ENCODE peak calls at places on chromosomes 12 and 14, in four cellular contexts. One of them, this sample, is unnamed.
A peak's percentile ranks its signal among the peaks of the same experiment; 100 is the strongest.

GRCh38 chr12:12716151-12716844 is 870 bp upstream of the CDKN1B start:
- DNase-seq in tibial artery: no peak
- DNase-seq in coronary artery: no peak
- DNase-seq in HTR-8/SVneo: no peak
- DNase-seq in this sample: no peak

GRCh38 chr14:78197088-78197487 is 26.9 kb downstream of the NRXN3 start:
- DNase-seq in tibial artery: no peak
- DNase-seq in coronary artery: no peak
- DNase-seq in HTR-8/SVneo: no peak
- DNase-seq in this sample: no peak

GRCh38 chr14:89858084-89858483 is 96.4 kb downstream of the EFCAB11 start:
- DNase-seq in tibial artery: no peak
- DNase-seq in coronary artery: no peak
- DNase-seq in HTR-8/SVneo: no peak
- DNase-seq in this sample: no peak

GRCh38 chr14:44910826-44911225 is 50.9 kb downstream of the KLHL28 start:
- DNase-seq in tibial artery: no peak
- DNase-seq in coronary artery: no peak
- DNase-seq in HTR-8/SVneo: no peak
- DNase-seq in this sample: no peak

GRCh38 chr14:89613260-89614008 is 196.4 kb upstream of the FOXN3 start:
- DNase-seq in tibial artery: no peak
- DNase-seq in coronary artery: no peak
- DNase-seq in HTR-8/SVneo: no peak
- DNase-seq in this sample: no peak

GRCh38 chr12:124921200-124922008 is 7.0 kb upstream of the UBC start:
- DNase-seq in tibial artery: peak; percentile 78
- DNase-seq in coronary artery: no peak
- DNase-seq in HTR-8/SVneo: no peak
- DNase-seq in this sample: no peak

GRCh38 chr12:9372202-9372601 is 164.0 kb upstream of the PZP start:
- DNase-seq in tibial artery: no peak
- DNase-seq in coronary artery: no peak
- DNase-seq in HTR-8/SVneo: no peak
- DNase-seq in this sample: no peak

GRCh38 chr12:111653596-111653995 is 32.2 kb downstream of the BRAP start:
- DNase-seq in tibial artery: no peak
- DNase-seq in coronary artery: no peak
- DNase-seq in HTR-8/SVneo: no peak
- DNase-seq in this sample: no peak

GRCh38 chr14:104865069-104865630 is at the start of gene CEP170B:
- DNase-seq in tibial artery: peak; percentile 68
- DNase-seq in coronary artery: no peak
- DNase-seq in HTR-8/SVneo: peak; percentile 64
- DNase-seq in this sample: no peak

GRCh38 chr12:27969011-27969900 is 3.3 kb downstream of the PTHLH start:
- DNase-seq in tibial artery: no peak
- DNase-seq in coronary artery: no peak
- DNase-seq in HTR-8/SVneo: peak; percentile 45
- DNase-seq in this sample: no peak

This sample was measured in lung.